ENCODE peak calls at places on chromosomes 2 and 18, in eight cellular contexts. Q is CD8-positive, alpha-beta T cell; A is endothelial cell of umbilical vein; X is DND-41; O is upper lobe of right lung; C is SK-N-SH; R is cardiac muscle cell; T is fibroblast of lung. B is an unnamed sample.

GRCh38 chr18:6719098-6719913 is 10.2 kb upstream of the ARHGAP28 start:
- DNase-seq in Q (no peak), A (no peak), X (no peak), O (no peak), C (no peak), R (no peak), T (no peak), B (no peak)

GRCh38 chr2:109143214-109144187 is 14.5 kb downstream of the SH3RF3 start:
- DNase-seq in Q (peak; percentile 67), A (no peak), X (peak; percentile 15), O (no peak), C (no peak), R (no peak), T (no peak), B (no peak)

GRCh38 chr2:188326669-188327301 is 35.1 kb downstream of the GULP1 start:
- DNase-seq in Q (no peak), A (no peak), X (no peak), O (no peak), C (peak; percentile 30), R (peak; percentile 24), T (peak; percentile 89), B (no peak)

GRCh38 chr18:66439670-66440069 is 164.2 kb downstream of the CDH19 start:
- DNase-seq in Q (no peak), A (no peak), X (no peak), O (no peak), C (no peak), R (no peak), T (no peak), B (no peak)

GRCh38 chr2:60053791-60054190 is 499.7 kb downstream of the BCL11A start:
- DNase-seq in Q (no peak), A (no peak), X (peak; percentile 50), O (no peak), C (no peak), R (no peak), T (no peak), B (no peak)

GRCh38 chr18:47748093-47748796 is 182.2 kb downstream of the SMAD2 start:
- DNase-seq in Q (no peak), A (no peak), X (no peak), O (no peak), C (no peak), R (no peak), T (no peak), B (no peak)

GRCh38 chr18:24000613-24001490 is 13.7 kb upstream of the TTC39C start:
- DNase-seq in Q (no peak), A (no peak), X (no peak), O (no peak), C (no peak), R (no peak), T (no peak), B (no peak)

GRCh38 chr18:35051978-35052377 is 10.8 kb downstream of the MAPRE2 start:
- DNase-seq in Q (no peak), A (no peak), X (no peak), O (no peak), C (no peak), R (no peak), T (peak; percentile 37), B (no peak)

GRCh38 chr2:51918113-51918512 is 886.2 kb upstream of the NRXN1 start:
- DNase-seq in Q (no peak), A (no peak), X (no peak), O (no peak), C (no peak), R (no peak), T (peak; percentile 44), B (no peak)

GRCh38 chr2:120978359-120979050 is 242.8 kb downstream of the GLI2 start:
- DNase-seq in Q (no peak), A (no peak), X (no peak), O (peak; percentile 52), C (no peak), R (no peak), T (no peak), B (no peak)

GRCh38 chr18:23226386-23226785 is 91.1 kb downstream of the CABLES1 start:
- DNase-seq in Q (no peak), A (peak; percentile 91), X (no peak), O (no peak), C (no peak), R (no peak), T (peak; percentile 81), B (no peak)

GRCh38 chr2:84927275-84927627 is 21.8 kb downstream of the TMSB10 start:
- DNase-seq in Q (no peak), A (no peak), X (no peak), O (no peak), C (no peak), R (no peak), T (no peak), B (no peak)

GRCh38 chr18:13618760-13619438 is 107.5 kb downstream of the FAM210A start:
- DNase-seq in Q (no peak), A (peak; percentile 21), X (no peak), O (no peak), C (no peak), R (no peak), T (no peak), B (no peak)

GRCh38 chr2:165793779-165794519 is at the start of gene GALNT3:
- DNase-seq in Q (peak; percentile 41), A (no peak), X (no peak), O (peak; percentile 97), C (peak; percentile 53), R (peak; percentile 34), T (no peak), B (peak; percentile 43)

GRCh38 chr2:133200684-133201421 is 367.4 kb downstream of the NCKAP5 start:
- DNase-seq in Q (no peak), A (peak; percentile 78), X (no peak), O (no peak), C (no peak), R (no peak), T (peak; percentile 93), B (no peak)

GRCh38 chr18:28494151-28494550 is 317.2 kb upstream of the CDH2 start:
- DNase-seq in Q (no peak), A (no peak), X (no peak), O (no peak), C (no peak), R (no peak), T (no peak), B (no peak)

GRCh38 chr2:217327981-217328760 is 468.3 kb upstream of the TNP1 start:
- DNase-seq in Q (no peak), A (no peak), X (no peak), O (no peak), C (no peak), R (no peak), T (no peak), B (no peak)

GRCh38 chr18:44945847-44946490 is 265.3 kb downstream of the SETBP1 start:
- DNase-seq in Q (no peak), A (no peak), X (no peak), O (no peak), C (no peak), R (no peak), T (no peak), B (no peak)

GRCh38 chr2:140185076-140185475 is 1404.9 kb upstream of the NXPH2 start:
- DNase-seq in Q (no peak), A (no peak), X (no peak), O (no peak), C (no peak), R (no peak), T (no peak), B (no peak)

GRCh38 chr18:74251297-74252031 is 40.3 kb downstream of the CYB5A start:
- DNase-seq in Q (no peak), A (peak; percentile 56), X (no peak), O (no peak), C (no peak), R (no peak), T (peak; percentile 87), B (no peak)

GRCh38 chr2:145652992-145653545 is 1133.2 kb upstream of the ZEB2 start:
- DNase-seq in Q (no peak), A (no peak), X (no peak), O (no peak), C (no peak), R (no peak), T (peak; percentile 69), B (no peak)

GRCh38 chr2:111671426-111672150 is 212.4 kb downstream of the ANAPC1 start:
- DNase-seq in Q (no peak), A (peak; percentile 68), X (peak; percentile 5), O (no peak), C (no peak), R (no peak), T (peak; percentile 63), B (no peak)

DNA sequence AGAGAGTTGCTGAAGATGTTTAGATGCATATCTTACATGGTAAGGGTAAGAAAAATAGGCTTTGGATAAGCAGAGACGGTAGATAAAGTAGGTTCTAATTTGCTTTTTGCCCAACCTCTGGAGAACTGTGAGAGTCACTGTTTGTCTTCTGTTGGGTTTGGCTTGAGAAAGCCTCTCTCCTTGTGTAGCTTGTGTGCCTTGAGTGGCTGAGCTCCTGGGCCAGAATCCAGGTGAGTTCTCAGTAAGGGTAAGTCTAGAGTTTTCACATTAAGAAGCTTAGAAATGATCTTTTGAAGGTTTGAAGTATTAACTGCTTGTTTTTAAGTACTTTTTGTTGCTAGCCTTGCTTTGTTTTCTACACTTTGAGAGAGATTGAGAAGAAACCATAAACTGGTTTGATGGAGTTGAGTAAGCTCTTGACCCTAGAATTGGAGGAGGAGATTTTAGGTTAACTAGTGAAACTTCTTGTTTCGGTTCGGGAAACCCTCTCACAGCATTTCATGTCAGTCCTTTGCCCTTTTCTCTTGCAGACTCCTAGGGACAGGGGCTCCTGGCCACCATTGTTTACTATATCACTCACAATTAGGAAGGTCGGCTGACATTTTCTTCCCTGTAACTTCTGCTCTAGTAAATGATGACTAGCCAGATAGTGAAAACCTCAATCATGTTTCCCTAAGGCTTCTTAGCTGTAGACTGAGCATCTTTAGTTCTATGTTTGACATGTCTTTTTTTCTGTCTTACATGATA is 26.0 kb downstream of the MAP4K4 start:
- DNase-seq in Q (no peak), A (no peak), X (no peak), O (no peak), C (no peak), R (no peak), T (no peak), B (no peak)
- H3K9me3 ChIP-seq in Q (no peaks in the 10 kb centered on the region), A (no peaks in the 10 kb centered on the region), X (no peaks in the 10 kb centered on the region), O (no peaks in the 10 kb centered on the region), C (no peaks in the 10 kb centered on the region), R (no peaks in the 10 kb centered on the region), T (no peaks in the 10 kb centered on the region), B (no peaks in the 10 kb centered on the region)

GRCh38 chr2:112827786-112828185 is 8.8 kb downstream of the IL1B start:
- DNase-seq in Q (no peak), A (no peak), X (no peak), O (no peak), C (no peak), R (no peak), T (no peak), B (no peak)
- H3K9me3 ChIP-seq in Q (no peaks in the 10 kb centered on the region), A (no peaks in the 10 kb centered on the region), X (no peaks in the 10 kb centered on the region), O (no peaks in the 10 kb centered on the region), C (no peaks in the 10 kb centered on the region), R (no peaks in the 10 kb centered on the region), T (no peaks in the 10 kb centered on the region), B (no peaks in the 10 kb centered on the region)

DNA sequence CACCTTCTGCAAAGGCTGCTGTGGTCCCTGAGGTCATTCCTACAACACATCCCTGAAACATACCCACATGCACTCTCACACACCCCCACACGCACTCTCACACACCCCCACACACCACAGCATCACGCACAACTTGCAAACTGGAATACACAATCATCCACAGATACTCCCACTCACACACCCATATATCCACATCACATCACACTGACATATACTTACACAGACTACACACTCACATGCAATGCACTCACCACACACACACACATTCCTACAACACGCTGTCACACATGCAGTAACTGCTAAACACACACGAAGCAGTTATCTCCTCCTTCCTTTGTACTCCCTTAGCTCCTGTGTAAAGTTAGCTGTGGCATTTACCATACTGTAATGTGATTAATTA is 57.1 kb upstream of the PKDCC start:
- DNase-seq in Q (no peak), A (no peak), X (no peak), O (no peak), C (no peak), R (no peak), T (peak; percentile 46), B (no peak)
- H3K9me3 ChIP-seq in Q (no peaks in the 10 kb centered on the region), A (no peaks in the 10 kb centered on the region), X (no peaks in the 10 kb centered on the region), O (no peaks in the 10 kb centered on the region), C (no peaks in the 10 kb centered on the region), R (no peaks in the 10 kb centered on the region), T (no peaks in the 10 kb centered on the region), B (no peaks in the 10 kb centered on the region)

GRCh38 chr2:126943612-126944011 is 44.9 kb downstream of the TEX51 start:
- DNase-seq in Q (no peak), A (no peak), X (no peak), O (no peak), C (no peak), R (no peak), T (no peak), B (no peak)
- H3K9me3 ChIP-seq in Q (no peaks in the 10 kb centered on the region), A (no peaks in the 10 kb centered on the region), X (no peaks in the 10 kb centered on the region), O (no peaks in the 10 kb centered on the region), C (no peaks in the 10 kb centered on the region), R (no peaks in the 10 kb centered on the region), T (no peaks in the 10 kb centered on the region), B (no peaks in the 10 kb centered on the region)

B was measured in T-helper 17 cell.